ENCODE peak calls at places on chromosomes 5 and 9, in four cellular contexts. V, P, K and R are unnamed samples. For H3K4me1, the result is how much of the 10 kb centered on the place peaks cover.

GRCh38 chr9:107487521-107488399 is 1.8 kb downstream of the KLF4 start:
- DNase-seq in V (peak), P (peak), K (no peak), R (peak)

GRCh38 chr9:84300271-84300670 is 40.3 kb downstream of the SLC28A3 start:
- DNase-seq in V (no peak), P (no peak), K (no peak), R (no peak)

GRCh38 chr5:173459225-173459624 is 131.0 kb upstream of the STC2 start:
- DNase-seq in V (peak), P (no peak), K (no peak), R (no peak)

GRCh38 chr5:176388003-176388340 is 426 bp downstream of the NOP16 start:
- DNase-seq in V (no peak), P (no peak), K (no peak), R (no peak)

GRCh38 chr5:87503004-87503403 is 90.3 kb upstream of the CCNH start:
- DNase-seq in V (no peak), P (no peak), K (no peak), R (no peak)

GRCh38 chr5:68465133-68465532 is 249.6 kb downstream of the PIK3R1 start:
- DNase-seq in V (no peak), P (no peak), K (no peak), R (no peak)

GRCh38 chr5:135242496-135243193 is 156.4 kb downstream of the MACROH2A1 start:
- DNase-seq in V (no peak), P (peak), K (no peak), R (peak)

GRCh38 chr9:127173063-127173462 is 50.6 kb upstream of the ANGPTL2 start:
- DNase-seq in V (no peak), P (peak), K (no peak), R (no peak)

GRCh38 chr5:14510156-14510734 is 71.3 kb upstream of the OTULINL start:
- DNase-seq in V (no peak), P (no peak), K (no peak), R (no peak)

GRCh38 chr5:81657386-81657785 is 93.5 kb downstream of the SSBP2 start:
- DNase-seq in V (no peak), P (no peak), K (no peak), R (no peak)

GRCh38 chr9:77589046-77589795 is 58.9 kb downstream of the GNA14 start:
- DNase-seq in V (no peak), P (peak), K (no peak), R (no peak)

GRCh38 chr5:95801961-95802360 is 20.6 kb downstream of the GLRX start:
- DNase-seq in V (no peak), P (no peak), K (no peak), R (no peak)

GRCh38 chr9:76510041-76510440 is 51.1 kb downstream of the GCNT1 start:
- DNase-seq in V (no peak), P (no peak), K (no peak), R (no peak)

GRCh38 chr5:16712178-16712577 is 95.4 kb upstream of the RETREG1 start:
- DNase-seq in V (no peak), P (no peak), K (no peak), R (no peak)

GRCh38 chr9:93671030-93671358 is 94.6 kb downstream of the PHF2 start:
- DNase-seq in V (peak), P (no peak), K (no peak), R (no peak)

GRCh38 chr9:14361074-14361473 is 47.1 kb upstream of the NFIB start:
- DNase-seq in V (no peak), P (no peak), K (no peak), R (no peak)

GRCh38 chr5:14184725-14185124 is 41.6 kb downstream of the TRIO start:
- DNase-seq in V (no peak), P (no peak), K (peak), R (no peak)

GRCh38 chr5:43396762-43397304 is 15.4 kb downstream of the CCL28 start:
- DNase-seq in V (peak), P (peak), K (no peak), R (peak)

GRCh38 chr9:136050706-136051567 is 44.2 kb downstream of the NACC2 start:
- DNase-seq in V (peak), P (no peak), K (no peak), R (no peak)

GRCh38 chr5:169006206-169006605 is 294.7 kb downstream of the SLIT3 start:
- DNase-seq in V (no peak), P (no peak), K (no peak), R (no peak)

GRCh38 chr5:74766887-74767578 is at the start of the genes GFM2 and NSA2:
- DNase-seq in V (peak), P (peak), K (peak), R (peak)

GRCh38 chr5:136123236-136123768 is 9.3 kb upstream of the SMAD5 start:
- DNase-seq in V (no peak), P (no peak), K (no peak), R (no peak)

GRCh38 chr9:36897019-36897418 is 137.0 kb downstream of the PAX5 start:
- DNase-seq in V (no peak), P (no peak), K (no peak), R (no peak)

GRCh38 chr5:74342948-74343682 is 297.4 kb downstream of the ENC1 start:
- DNase-seq in V (no peak), P (no peak), K (no peak), R (no peak)

GRCh38 chr9:134748637-134749036 is 107.0 kb downstream of the COL5A1 start:
- DNase-seq in V (peak), P (no peak), K (no peak), R (no peak)

GRCh38 chr9:19875291-19875910 is 86.6 kb upstream of the SLC24A2 start:
- DNase-seq in V (no peak), P (no peak), K (no peak), R (no peak)

GRCh38 chr5:40911278-40911677 is 2.0 kb downstream of the C7 start:
- DNase-seq in V (peak), P (no peak), K (no peak), R (no peak)

DNA sequence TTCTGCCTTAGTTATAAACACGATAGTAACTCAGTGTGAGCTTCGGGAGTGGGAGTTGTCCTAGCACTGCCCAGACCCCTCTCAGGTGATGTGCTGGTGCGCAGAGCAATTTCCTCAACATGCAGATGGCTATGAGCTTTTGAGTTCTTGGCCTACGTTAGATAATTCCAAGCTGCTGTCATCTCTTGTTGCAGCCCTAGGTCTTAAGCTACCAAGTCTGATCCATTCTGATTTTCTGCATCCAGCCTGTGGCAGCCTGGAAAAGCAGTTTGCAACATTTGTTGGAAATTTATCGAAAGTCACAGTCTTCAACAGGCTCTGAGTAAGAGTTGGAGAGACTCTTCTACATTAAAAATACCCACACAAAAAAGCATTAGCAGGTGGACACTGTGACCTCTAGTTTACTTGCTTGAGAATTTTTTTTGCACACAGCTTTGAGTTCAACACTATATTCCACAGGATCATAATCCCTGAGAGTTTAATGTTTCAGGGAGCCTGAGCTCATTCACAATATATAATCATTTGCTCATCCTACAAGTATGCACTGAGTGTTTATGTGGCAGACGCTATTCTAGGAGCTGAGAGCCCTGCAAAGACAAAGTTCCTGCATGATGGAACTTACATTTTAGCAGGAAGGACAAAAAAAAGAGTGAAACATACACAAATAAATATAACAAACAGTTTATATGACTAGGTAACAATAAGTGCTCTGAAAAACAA is 91.6 kb downstream of the UBE2QL1 start:
- DNase-seq in V (no peak), P (no peak), K (no peak), R (no peak)
- H3K4me1 ChIP-seq in V (under half), P (under half), K (under half), R (under half)

GRCh38 chr5:150499437-150499956 is 8.4 kb upstream of the NDST1 start:
- DNase-seq in V (peak), P (no peak), K (no peak), R (no peak)

GRCh38 chr5:150497989-150498317 is 10.0 kb upstream of the NDST1 start:
- DNase-seq in V (peak), P (no peak), K (no peak), R (no peak)

GRCh38 chr5:150500328-150500841 is 7.5 kb upstream of the NDST1 start:
- DNase-seq in V (peak), P (peak), K (no peak), R (no peak)

GRCh38 chr5:150498501-150498900 is 9.4 kb upstream of the NDST1 start:
- DNase-seq in V (peak), P (no peak), K (no peak), R (no peak)

GRCh38 chr5:150498971-150499370 is 9.0 kb upstream of the NDST1 start:
- DNase-seq in V (no peak), P (no peak), K (no peak), R (no peak)
- H3K4me1 ChIP-seq in V (half or more), P (half or more), K (half or more), R (half or more)

DNA sequence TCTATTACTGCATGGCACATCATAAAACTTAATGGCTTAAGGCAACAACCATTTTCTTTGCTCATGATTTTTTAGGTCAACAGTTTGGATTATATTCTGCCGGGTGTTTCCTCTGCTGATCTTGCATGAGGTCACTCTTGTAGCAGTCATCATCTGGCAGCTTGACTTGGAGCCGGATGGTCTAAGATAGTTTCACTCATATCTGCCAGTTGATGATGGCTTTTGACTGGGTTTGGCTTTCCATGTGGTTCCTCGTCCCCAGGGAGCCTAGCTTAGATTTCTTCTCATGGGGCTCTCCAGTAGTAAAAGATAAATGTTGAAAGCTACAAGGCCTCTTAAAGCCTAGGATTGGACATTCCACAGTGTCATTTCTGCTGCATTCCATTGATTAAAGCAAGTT is 27.4 kb downstream of the LNPEP start:
- DNase-seq in V (peak), P (no peak), K (no peak), R (peak)
- H3K4me1 ChIP-seq in V (under half), P (half or more), K (under half), R (under half)

DNA sequence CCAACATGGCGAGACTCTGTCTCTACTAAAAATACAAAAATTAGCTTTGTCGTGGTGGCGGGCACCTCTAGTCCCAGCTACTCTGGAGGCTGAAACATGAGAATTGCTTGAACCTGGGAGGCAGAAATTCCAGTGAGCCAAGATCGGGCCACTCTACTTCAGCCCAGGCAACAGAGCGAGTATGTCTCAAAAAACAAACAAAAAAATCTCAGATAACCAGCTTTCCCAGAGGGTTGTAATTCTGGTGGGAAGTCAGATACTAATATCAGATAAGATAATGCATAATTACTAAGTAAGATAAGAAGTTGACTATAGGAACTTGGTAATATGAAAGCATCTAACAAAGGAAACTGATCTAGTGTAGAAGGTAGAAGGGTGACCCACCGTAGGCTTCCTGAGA is 60.6 kb downstream of the PCDH1 start:
- DNase-seq in V (no peak), P (no peak), K (no peak), R (no peak)
- H3K4me1 ChIP-seq in V (under half), P (under half), K (under half), R (under half)

GRCh38 chr9:81665514-81665838 is 23.9 kb downstream of the TLE1 start:
- DNase-seq in V (no peak), P (no peak), K (no peak), R (no peak)

GRCh38 chr9:81666123-81666522 is 23.2 kb downstream of the TLE1 start:
- DNase-seq in V (no peak), P (no peak), K (no peak), R (no peak)

GRCh38 chr9:81673310-81673709 is 16.0 kb downstream of the TLE1 start:
- DNase-seq in V (no peak), P (no peak), K (no peak), R (no peak)

GRCh38 chr9:81671880-81672280 is 17.5 kb downstream of the TLE1 start:
- DNase-seq in V (peak), P (peak), K (peak), R (peak)

GRCh38 chr9:81669011-81669739 is 20.2 kb downstream of the TLE1 start:
- DNase-seq in V (no peak), P (no peak), K (no peak), R (no peak)
- H3K4me1 ChIP-seq in V (under half), P (half or more), K (under half), R (half or more)

DNA sequence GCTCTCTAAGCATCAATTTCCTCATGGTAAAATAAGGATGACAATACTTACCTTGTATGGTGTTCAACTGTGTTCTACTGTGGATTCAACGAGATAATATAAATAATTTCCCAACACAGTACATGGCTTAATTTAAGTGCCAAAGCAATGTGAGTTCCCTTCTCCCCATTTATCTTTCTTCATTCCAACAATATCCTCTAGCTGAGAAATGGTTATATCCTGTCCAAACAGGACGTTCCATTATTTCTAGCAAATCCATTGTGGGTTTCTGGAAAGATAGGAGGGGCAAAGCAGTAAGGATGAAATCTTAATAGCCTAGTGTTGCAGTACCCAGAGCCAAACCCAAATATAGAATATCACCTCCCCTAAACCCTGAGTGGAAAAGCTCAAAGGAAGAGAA is 22.0 kb downstream of the ABCA1 start:
- DNase-seq in V (no peak), P (no peak), K (no peak), R (no peak)
- H3K4me1 ChIP-seq in V (under half), P (half or more), K (under half), R (under half)

GRCh38 chr5:56852228-56853000 is 37.1 kb downstream of the MAP3K1 start:
- DNase-seq in V (no peak), P (no peak), K (no peak), R (no peak)
- H3K4me1 ChIP-seq in V (under half), P (half or more), K (under half), R (under half)

DNA sequence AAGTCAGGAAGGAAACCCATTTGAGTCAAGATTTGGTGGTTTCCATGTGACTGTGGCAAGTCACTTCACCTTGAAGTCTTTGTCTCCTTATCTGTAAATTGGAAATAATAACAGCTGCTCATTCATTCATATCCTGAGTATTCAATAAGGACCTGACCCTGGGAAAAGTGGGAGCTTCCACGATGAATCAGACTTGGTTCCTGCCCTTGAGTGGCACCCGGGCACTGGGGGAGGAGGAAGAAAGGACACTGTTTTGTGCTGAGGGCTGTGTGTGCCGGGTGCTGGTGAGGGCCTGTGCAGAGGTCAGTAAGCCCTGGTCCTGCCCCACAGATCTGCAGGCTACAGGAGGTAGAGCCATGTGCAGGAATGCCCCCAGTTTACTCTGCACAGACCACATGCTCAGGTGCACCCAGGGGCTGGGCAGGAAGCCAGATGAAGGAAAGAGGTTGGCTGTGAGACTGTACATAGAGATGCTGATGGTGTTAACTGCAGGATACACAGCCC is 6.8 kb downstream of the NDST1 start:
- DNase-seq in V (no peak), P (peak), K (no peak), R (no peak)
- H3K4me1 ChIP-seq in V (under half), P (half or more), K (half or more), R (half or more)

DNA sequence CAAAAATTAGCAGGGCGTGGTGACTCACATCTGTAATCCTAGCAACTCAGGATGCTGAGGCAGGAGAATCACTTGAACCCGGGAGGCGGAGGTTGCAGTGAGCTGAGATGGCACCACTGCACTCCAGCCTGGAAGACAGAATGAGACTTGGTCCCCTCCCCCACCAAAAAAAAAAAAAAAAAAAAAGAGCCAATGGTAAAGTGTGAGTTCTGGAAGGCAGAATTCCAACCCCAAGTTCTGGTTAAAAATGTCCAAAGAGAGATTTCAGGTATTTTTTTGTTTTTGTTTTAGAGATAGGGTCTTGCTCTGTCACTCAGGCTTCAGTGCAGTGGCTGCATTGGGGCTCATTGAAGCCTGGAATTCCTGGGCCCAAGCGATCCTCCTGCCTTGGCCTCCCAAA is 1.6 kb upstream of the SET start:
- DNase-seq in V (no peak), P (no peak), K (no peak), R (no peak)
- H3K4me1 ChIP-seq in V (under half), P (half or more), K (under half), R (under half)

DNA sequence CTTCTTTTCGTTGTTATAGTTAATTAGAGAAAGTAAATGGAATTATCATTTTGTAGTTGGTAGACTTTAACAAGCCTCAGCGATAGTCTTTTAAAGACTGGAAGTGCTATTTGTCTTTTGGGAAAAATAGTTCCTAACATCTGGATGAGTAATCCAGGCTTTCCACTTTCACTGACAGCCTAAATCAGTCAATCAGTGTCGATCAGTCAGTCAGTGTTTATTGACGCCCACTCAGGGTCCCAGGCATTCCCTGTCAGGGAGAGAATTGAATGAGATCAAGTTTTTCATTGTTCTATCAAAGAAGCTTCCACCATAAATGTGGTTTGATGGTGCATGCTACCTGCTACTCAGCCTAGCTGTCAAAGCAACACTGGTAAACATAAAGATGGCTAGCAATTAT is 2.6 kb downstream of the ABL1 start:
- DNase-seq in V (no peak), P (no peak), K (no peak), R (no peak)
- H3K4me1 ChIP-seq in V (under half), P (half or more), K (half or more), R (under half)